ENCODE peak calls at places on chromosome 22, in four cellular contexts. One of them, this sample, is unnamed. For H3K9me3, H3K4me1 and H3K79me2, the result is how much of the 10 kb centered on the place peaks cover.

GRCh38 chr22:26372890-26373289 is 56.2 kb upstream of the ASPHD2 start:
- DNase-seq in GM23248: no peak
- DNase-seq in fibroblast of lung: no peak
- DNase-seq in hepatocyte: no peak
- DNase-seq in this sample: no peak

GRCh38 chr22:38698407-38699094 is 2.2 kb downstream of the JOSD1 start:
- DNase-seq in GM23248: no peak
- DNase-seq in fibroblast of lung: no peak
- DNase-seq in hepatocyte: no peak
- DNase-seq in this sample: no peak

GRCh38 chr22:25060522-25061071 is 108.1 kb downstream of the KIAA1671 start:
- DNase-seq in GM23248: no peak
- DNase-seq in fibroblast of lung: no peak
- DNase-seq in hepatocyte: no peak
- DNase-seq in this sample: peak

GRCh38 chr22:25002241-25002985 is 49.9 kb downstream of the KIAA1671 start:
- DNase-seq in GM23248: no peak
- DNase-seq in fibroblast of lung: no peak
- DNase-seq in hepatocyte: no peak
- DNase-seq in this sample: peak

GRCh38 chr22:20957691-20958440 is 9.2 kb upstream of the AIFM3 start:
- DNase-seq in GM23248: peak
- DNase-seq in fibroblast of lung: peak
- DNase-seq in hepatocyte: peak
- DNase-seq in this sample: peak

GRCh38 chr22:24683671-24684070 is 80.7 kb downstream of the GGT1 start:
- DNase-seq in GM23248: peak
- DNase-seq in fibroblast of lung: peak
- DNase-seq in hepatocyte: no peak
- DNase-seq in this sample: peak

GRCh38 chr22:48781391-48781790 is 1046.3 kb downstream of the BRD1 start:
- DNase-seq in GM23248: no peak
- DNase-seq in fibroblast of lung: no peak
- DNase-seq in hepatocyte: no peak
- DNase-seq in this sample: no peak

GRCh38 chr22:24440718-24441405 is 13.5 kb downstream of the ADORA2A start:
- DNase-seq in GM23248: no peak
- DNase-seq in fibroblast of lung: no peak
- DNase-seq in hepatocyte: no peak
- DNase-seq in this sample: peak

GRCh38 chr22:48589901-48590300 is 1237.8 kb downstream of the BRD1 start:
- DNase-seq in GM23248: no peak
- DNase-seq in fibroblast of lung: no peak
- DNase-seq in hepatocyte: no peak
- DNase-seq in this sample: no peak

GRCh38 chr22:50635591-50635990 is 7.6 kb upstream of the ARSA start:
- DNase-seq in GM23248: no peak
- DNase-seq in fibroblast of lung: no peak
- DNase-seq in hepatocyte: no peak
- DNase-seq in this sample: no peak

GRCh38 chr22:32949719-32950118 is 108.5 kb downstream of the SYN3 start:
- DNase-seq in GM23248: no peak
- DNase-seq in fibroblast of lung: no peak
- DNase-seq in hepatocyte: peak
- DNase-seq in this sample: no peak

GRCh38 chr22:30175743-30176288 is 70.7 kb downstream of the LIF start:
- DNase-seq in GM23248: no peak
- DNase-seq in fibroblast of lung: no peak
- DNase-seq in hepatocyte: no peak
- DNase-seq in this sample: no peak

GRCh38 chr22:50260801-50261614 is 475 bp downstream of the MAPK12 start:
- DNase-seq in GM23248: peak
- DNase-seq in fibroblast of lung: peak
- DNase-seq in hepatocyte: peak
- DNase-seq in this sample: peak

GRCh38 chr22:30809086-30809485 is 114.4 kb downstream of the OSBP2 start:
- DNase-seq in GM23248: peak
- DNase-seq in fibroblast of lung: no peak
- DNase-seq in hepatocyte: no peak
- DNase-seq in this sample: no peak

GRCh38 chr22:29343313-29343805 is 27.9 kb upstream of the RASL10A start:
- DNase-seq in GM23248: peak
- DNase-seq in fibroblast of lung: peak
- DNase-seq in hepatocyte: no peak
- DNase-seq in this sample: peak

GRCh38 chr22:43315687-43316217 is 27.4 kb downstream of the SCUBE1 start:
- DNase-seq in GM23248: no peak
- DNase-seq in fibroblast of lung: no peak
- DNase-seq in hepatocyte: no peak
- DNase-seq in this sample: no peak

GRCh38 chr22:43314611-43315010 is 28.6 kb downstream of the SCUBE1 start:
- DNase-seq in GM23248: no peak
- DNase-seq in fibroblast of lung: no peak
- DNase-seq in hepatocyte: no peak
- DNase-seq in this sample: no peak

GRCh38 chr22:43312608-43313007 is 30.6 kb downstream of the SCUBE1 start:
- DNase-seq in GM23248: no peak
- DNase-seq in fibroblast of lung: no peak
- DNase-seq in hepatocyte: no peak
- DNase-seq in this sample: no peak

GRCh38 chr22:43310798-43311197 is 32.4 kb downstream of the SCUBE1 start:
- DNase-seq in GM23248: no peak
- DNase-seq in fibroblast of lung: no peak
- DNase-seq in hepatocyte: no peak
- DNase-seq in this sample: no peak

DNA sequence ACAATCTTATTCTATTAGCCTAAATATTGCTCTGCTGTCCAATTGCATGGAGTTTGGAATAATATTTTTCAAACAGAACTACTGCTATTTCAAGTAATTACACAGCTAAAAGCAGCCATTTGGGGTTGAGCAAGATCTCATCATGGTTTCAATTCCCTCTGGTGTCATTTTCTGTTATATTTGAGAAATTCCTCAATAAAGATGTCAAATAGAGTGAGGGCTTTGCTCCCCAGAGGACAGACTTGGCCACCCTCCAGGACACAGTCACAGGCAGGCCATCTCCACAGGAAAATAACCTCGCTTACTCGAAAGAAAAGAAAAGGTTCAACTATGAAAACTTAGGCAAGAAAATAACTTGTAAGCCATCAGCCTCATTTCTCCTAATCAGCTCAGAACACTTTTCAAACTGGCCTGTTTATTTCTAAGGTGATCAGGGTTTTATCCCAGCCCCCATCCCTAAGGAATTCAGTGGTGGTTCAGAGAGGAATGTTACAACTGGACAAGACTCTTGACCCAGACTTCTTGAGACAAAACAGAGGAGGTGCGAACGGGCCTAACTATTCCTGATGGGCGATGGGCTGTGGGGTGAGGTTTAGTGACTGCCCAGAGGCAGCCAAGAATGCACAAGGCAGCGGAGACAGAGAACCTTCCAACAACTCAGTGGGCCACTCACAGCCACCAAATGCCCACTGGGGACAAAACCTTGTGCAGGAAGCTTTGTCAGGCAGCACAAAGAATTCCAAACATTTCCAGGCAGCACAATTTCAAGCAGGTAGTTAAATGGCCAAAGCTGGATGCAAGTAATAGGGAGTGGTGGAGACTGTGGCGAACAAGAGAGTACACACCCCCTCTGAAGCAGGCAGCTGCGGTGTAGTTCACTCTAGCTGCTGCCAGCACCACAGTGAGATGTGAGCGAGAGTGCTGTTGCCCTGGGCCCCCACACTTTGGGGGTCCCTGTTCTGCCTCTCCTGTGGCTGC is 29.4 kb downstream of the SCUBE1 start:
- DNase-seq in GM23248: no peak
- DNase-seq in fibroblast of lung: no peak
- DNase-seq in hepatocyte: no peak
- DNase-seq in this sample: no peak
- H3K9me3 ChIP-seq in GM23248: under half
- H3K9me3 ChIP-seq in fibroblast of lung: under half
- H3K9me3 ChIP-seq in hepatocyte: under half
- H3K9me3 ChIP-seq in this sample: under half

GRCh38 chr22:37629928-37630327 is 9.5 kb upstream of the SH3BP1 start:
- DNase-seq in GM23248: no peak
- DNase-seq in fibroblast of lung: no peak
- DNase-seq in hepatocyte: no peak
- DNase-seq in this sample: peak
- H3K4me1 ChIP-seq in GM23248: under half
- H3K4me1 ChIP-seq in fibroblast of lung: under half
- H3K4me1 ChIP-seq in hepatocyte: under half
- H3K4me1 ChIP-seq in this sample: under half

GRCh38 chr22:46102752-46103151 is 47.6 kb upstream of the PPARA start:
- DNase-seq in GM23248: peak
- DNase-seq in fibroblast of lung: no peak
- DNase-seq in hepatocyte: no peak
- DNase-seq in this sample: no peak
- H3K79me2 ChIP-seq in GM23248: half or more
- H3K79me2 ChIP-seq in fibroblast of lung: half or more
- H3K79me2 ChIP-seq in hepatocyte: under half
- H3K79me2 ChIP-seq in this sample: half or more

GRCh38 chr22:47448231-47449035 is 686.0 kb downstream of the TBC1D22A start:
- DNase-seq in GM23248: no peak
- DNase-seq in fibroblast of lung: no peak
- DNase-seq in hepatocyte: no peak
- DNase-seq in this sample: no peak
- H3K9me3 ChIP-seq in GM23248: under half
- H3K9me3 ChIP-seq in fibroblast of lung: under half
- H3K9me3 ChIP-seq in hepatocyte: under half
- H3K9me3 ChIP-seq in this sample: under half

DNA sequence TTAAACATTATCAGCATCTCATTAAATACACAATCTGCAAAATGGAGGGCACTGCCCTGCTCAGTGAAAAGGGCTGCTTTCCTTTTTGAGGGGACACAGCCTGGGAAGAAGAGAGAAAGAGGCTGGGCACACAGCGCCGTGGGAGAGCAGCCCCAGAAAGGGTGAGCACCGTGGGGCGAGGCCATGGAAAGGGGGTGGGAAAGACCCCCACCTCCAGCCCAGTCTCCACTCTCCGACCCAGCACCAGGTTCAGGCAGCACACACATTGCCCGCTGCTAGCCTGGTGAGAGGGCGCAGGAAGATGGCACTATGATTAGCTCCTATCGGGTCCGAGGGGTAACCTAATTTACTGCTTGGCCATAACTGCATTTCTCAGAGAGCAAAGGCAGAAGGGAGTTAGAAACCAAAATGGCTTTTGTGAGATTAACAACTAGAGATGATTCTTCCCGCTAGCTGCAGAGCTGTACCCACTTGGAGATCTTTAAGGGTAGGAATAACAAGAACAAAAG is 104.0 kb upstream of the BID start:
- DNase-seq in GM23248: no peak
- DNase-seq in fibroblast of lung: no peak
- DNase-seq in hepatocyte: no peak
- DNase-seq in this sample: peak
- H3K4me1 ChIP-seq in GM23248: under half
- H3K4me1 ChIP-seq in fibroblast of lung: under half
- H3K4me1 ChIP-seq in hepatocyte: under half
- H3K4me1 ChIP-seq in this sample: under half

DNA sequence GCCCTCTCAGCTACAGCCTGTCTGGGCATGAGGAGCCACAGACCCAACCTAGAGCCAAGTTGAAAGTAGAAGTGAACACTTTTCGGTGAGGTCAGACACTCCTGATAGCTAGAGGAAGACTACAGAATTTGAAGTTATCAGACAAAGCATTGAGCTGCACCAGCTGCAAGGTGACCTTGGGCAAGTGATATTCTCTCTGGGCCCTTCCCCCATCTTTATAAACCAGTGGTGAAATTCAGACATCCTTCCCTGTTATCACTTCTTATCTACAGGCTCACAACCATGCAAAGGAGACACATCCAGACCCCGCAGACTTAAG is 8.0 kb upstream of the PMM1 start:
- DNase-seq in GM23248: no peak
- DNase-seq in fibroblast of lung: no peak
- DNase-seq in hepatocyte: no peak
- DNase-seq in this sample: no peak
- H3K79me2 ChIP-seq in GM23248: under half
- H3K79me2 ChIP-seq in fibroblast of lung: under half
- H3K79me2 ChIP-seq in hepatocyte: under half
- H3K79me2 ChIP-seq in this sample: under half

DNA sequence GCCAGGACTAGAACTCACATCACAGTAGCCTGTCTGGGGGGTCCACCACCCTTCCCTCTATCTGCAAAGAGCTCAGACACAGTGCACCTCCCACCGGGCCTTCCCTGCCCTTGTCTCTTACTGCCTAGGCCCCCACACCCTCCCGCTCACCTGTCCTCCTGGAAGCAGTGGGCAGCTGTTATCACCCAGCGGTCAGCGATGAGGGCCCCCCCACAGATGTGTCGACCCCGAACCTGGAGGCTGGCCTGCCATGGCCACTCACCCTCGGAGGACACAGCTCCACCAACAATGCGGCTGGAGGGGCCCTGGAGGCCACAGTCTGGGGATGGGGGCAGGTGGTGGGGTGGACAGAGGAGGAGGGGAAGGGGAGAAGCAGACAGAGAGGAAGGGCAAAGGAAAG is 18.8 kb downstream of the KCTD17 start:
- DNase-seq in GM23248: no peak
- DNase-seq in fibroblast of lung: no peak
- DNase-seq in hepatocyte: no peak
- DNase-seq in this sample: no peak
- H3K9me3 ChIP-seq in GM23248: under half
- H3K9me3 ChIP-seq in fibroblast of lung: under half
- H3K9me3 ChIP-seq in hepatocyte: under half
- H3K9me3 ChIP-seq in this sample: under half

DNA sequence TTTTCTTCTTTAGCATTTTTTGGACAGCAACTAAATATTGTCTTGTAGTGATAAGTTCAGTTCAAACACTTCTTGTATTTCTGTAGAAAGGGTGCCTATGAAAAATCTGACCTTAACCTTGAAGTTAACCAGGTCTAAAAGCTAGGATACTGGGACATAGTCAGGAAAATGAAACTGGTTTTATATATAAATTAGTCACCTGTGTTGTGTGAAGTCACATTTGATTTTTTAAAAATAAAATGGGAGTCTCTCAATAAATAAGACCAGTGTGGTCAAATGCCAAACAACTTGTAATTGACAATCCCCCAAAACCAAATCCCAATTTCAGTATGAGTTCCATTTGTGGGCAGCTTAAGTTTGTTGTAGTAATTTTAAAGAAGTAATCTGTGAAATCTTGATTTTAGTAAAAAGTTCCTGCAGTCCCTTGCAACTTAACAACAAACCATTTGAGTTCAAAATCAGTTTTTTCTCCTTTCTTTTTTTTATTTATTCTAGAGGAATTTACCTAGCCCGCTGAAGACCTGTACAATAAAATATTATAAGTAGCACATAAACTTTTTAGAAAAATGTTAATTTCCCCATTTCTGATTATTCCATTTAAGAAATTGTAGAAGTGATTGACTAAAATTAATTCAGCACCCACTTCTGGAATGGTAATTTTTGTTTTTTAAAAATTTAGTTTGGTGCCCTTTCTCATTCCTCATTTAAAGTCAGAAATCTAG is 84.4 kb upstream of the PPARA start:
- DNase-seq in GM23248: peak
- DNase-seq in fibroblast of lung: no peak
- DNase-seq in hepatocyte: no peak
- DNase-seq in this sample: no peak
- H3K4me1 ChIP-seq in GM23248: half or more
- H3K4me1 ChIP-seq in fibroblast of lung: under half
- H3K4me1 ChIP-seq in hepatocyte: under half
- H3K4me1 ChIP-seq in this sample: half or more

This sample was measured in osteoblast.